ENCODE peak calls at places on chromosomes 4 and X, in four cellular contexts. Q is fibroblast of lung, G is uterus, P is sigmoid colon. T is an unnamed sample. For H3K36me3, the result is how much of the 10 kb centered on the place peaks cover.

GRCh38 chr4:157405070-157405469 is 184.5 kb downstream of the GRIA2 start:
- DNase-seq in Q (no peak), G (no peak), P (no peak), T (no peak)

GRCh38 chr4:123755655-123756054 is 359.1 kb downstream of the SPRY1 start:
- DNase-seq in Q (no peak), G (no peak), P (no peak), T (no peak)

GRCh38 chr4:160319868-160320260 is 1217.0 kb downstream of the RAPGEF2 start:
- DNase-seq in Q (no peak), G (no peak), P (no peak), T (no peak)

GRCh38 chr4:10571896-10572295 is 112.7 kb downstream of the CLNK start:
- DNase-seq in Q (no peak), G (no peak), P (no peak), T (no peak)

GRCh38 chrX:53678667-53679066 is 7.9 kb downstream of the HUWE1 start:
- DNase-seq in Q (no peak), G (no peak), P (no peak), T (no peak)

GRCh38 chr4:149549911-149550310 is 265.7 kb downstream of the IQCM start:
- DNase-seq in Q (peak), G (no peak), P (no peak), T (no peak)

GRCh38 chrX:2898861-2899512 is 30.2 kb downstream of the ARSD start:
- DNase-seq in Q (no peak), G (no peak), P (peak), T (peak)

GRCh38 chr4:7978907-7979651 is 39.4 kb upstream of the AFAP1 start:
- DNase-seq in Q (no peak), G (no peak), P (no peak), T (no peak)

GRCh38 chr4:28436191-28437080 is 1575.8 kb downstream of the STIM2 start:
- DNase-seq in Q (no peak), G (no peak), P (no peak), T (no peak)

GRCh38 chrX:93538575-93538974 is 134.8 kb downstream of the NAP1L3 start:
- DNase-seq in Q (no peak), G (no peak), P (no peak), T (no peak)

GRCh38 chrX:150848914-150849365 is 49.5 kb downstream of the CD99L2 start:
- DNase-seq in Q (no peak), G (no peak), P (no peak), T (peak)

GRCh38 chrX:102712967-102713677 is 874 bp downstream of the GPRASP2 start:
- DNase-seq in Q (peak), G (peak), P (peak), T (peak)

GRCh38 chr4:70637239-70637920 is 8.8 kb downstream of the ENAM start:
- DNase-seq in Q (peak), G (no peak), P (no peak), T (peak)

GRCh38 chr4:183223046-183223445 is 97.0 kb downstream of the CLDN22 start:
- DNase-seq in Q (no peak), G (no peak), P (no peak), T (no peak)

GRCh38 chr4:79087091-79087490 is 147.9 kb upstream of the PAQR3 start:
- DNase-seq in Q (no peak), G (no peak), P (no peak), T (no peak)

GRCh38 chrX:136170109-136170800 is 22.9 kb downstream of the FHL1 start:
- DNase-seq in Q (peak), G (peak), P (peak), T (no peak)

DNA sequence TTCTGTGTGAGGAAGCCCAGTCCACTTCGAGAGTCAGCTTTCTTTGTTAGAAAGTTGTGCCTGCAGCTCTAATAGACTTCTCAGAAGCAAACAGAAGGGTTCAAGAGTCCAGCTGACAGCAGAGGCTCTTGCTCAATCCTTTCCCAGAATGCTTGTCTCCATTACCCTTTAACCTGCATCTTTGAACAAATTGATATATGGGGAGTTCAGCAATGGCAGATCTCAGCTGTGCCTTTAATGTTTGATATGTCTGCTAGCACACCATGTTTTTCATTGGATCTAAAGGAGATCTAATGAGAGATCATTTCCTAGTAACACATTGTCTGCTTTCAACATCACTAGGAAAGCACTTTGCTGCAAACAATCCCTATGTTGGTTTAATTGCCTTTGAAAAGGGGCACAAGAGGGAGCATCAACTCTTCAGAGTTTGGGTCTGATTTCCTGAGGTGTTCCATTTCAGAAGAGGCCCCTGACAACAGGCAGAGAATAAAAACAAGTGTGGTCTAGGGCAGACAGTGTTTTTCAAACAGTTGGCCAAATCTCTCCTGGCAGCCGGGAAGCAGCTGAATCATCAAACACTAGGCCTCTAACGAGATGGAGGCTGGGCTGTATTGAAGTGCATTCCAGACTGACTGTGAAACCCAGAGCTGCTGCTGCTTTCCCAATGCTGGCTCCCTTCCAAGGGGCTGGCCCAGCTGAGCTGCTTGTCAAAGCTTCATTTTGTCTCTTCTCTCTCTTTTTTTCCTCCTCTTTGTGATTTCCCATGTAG is 55.6 kb downstream of the LUZP4 start:
- DNase-seq in Q (peak), G (peak), P (peak), T (peak)
- TF ChIP-seq CTCF in Q (no peak), G (no peak), P (no peak), T (no peak)

GRCh38 chr4:91826186-91826585 is 477.6 kb upstream of the GRID2 start:
- DNase-seq in Q (no peak), G (no peak), P (no peak), T (no peak)
- H3K4me3 ChIP-seq in Q (no peak), G (no peak), P (no peak), T (no peak)

GRCh38 chr4:153936121-153936520 is 147.2 kb upstream of the SFRP2 start:
- DNase-seq in Q (no peak), G (no peak), P (no peak), T (no peak)
- H3K36me3 ChIP-seq in Q (under half), G (under half), P (under half), T (under half)

GRCh38 chrX:24301806-24302205 is 12.1 kb downstream of the SUPT20HL2 start:
- DNase-seq in Q (no peak), G (no peak), P (no peak), T (no peak)

GRCh38 chrX:24301060-24301459 is 12.8 kb downstream of the SUPT20HL2 start:
- DNase-seq in Q (no peak), G (no peak), P (no peak), T (no peak)

GRCh38 chrX:24305905-24306304 is 8.0 kb downstream of the SUPT20HL2 start:
- DNase-seq in Q (no peak), G (no peak), P (no peak), T (no peak)

DNA sequence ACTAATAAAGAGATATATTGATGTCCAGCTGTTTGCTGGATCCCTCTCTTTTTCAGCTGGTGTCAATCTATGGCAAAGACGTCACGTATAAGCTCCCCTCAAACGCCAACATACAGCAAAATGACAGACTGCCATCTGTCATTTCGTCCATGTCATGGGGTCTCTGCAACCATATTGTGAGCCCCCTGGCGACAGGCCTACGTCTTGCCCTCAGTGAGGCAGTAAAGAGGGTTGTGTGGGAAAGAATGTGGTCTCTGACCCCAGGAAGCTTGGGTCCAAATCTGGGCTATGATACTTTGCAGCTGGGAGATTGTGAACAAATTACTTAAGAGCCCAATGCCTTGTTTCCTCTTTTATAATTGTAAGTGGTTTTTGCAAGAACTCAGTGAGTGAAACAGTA is 7.4 kb downstream of the SUPT20HL2 start:
- DNase-seq in Q (no peak), G (no peak), P (no peak), T (no peak)
- TF ChIP-seq CTCF in Q (no peak), G (no peak), P (no peak), T (no peak)

GRCh38 chr4:54058171-54058570 is 6.2 kb downstream of the CHIC2 start:
- DNase-seq in Q (no peak), G (no peak), P (no peak), T (no peak)
- H3K4me3 ChIP-seq in Q (no peak), G (no peak), P (no peak), T (no peak)